ENCODE peak calls at places on chromosome 17, in five cellular contexts. E is H1, R is K562, P is SK-N-SH, V is HepG2. Q is an unnamed sample.

GRCh38 chr17:73189417-73190099 is 3.3 kb upstream of the COG1 start:
- DNase-seq in E (no peak), R (no peak), P (peak), V (peak), Q (no peak)

GRCh38 chr17:82113422-82113821 is 15.4 kb upstream of the FASN start:
- DNase-seq in E (no peak), R (no peak), P (no peak), V (no peak), Q (no peak)

GRCh38 chr17:79192503-79193500 is 118.2 kb downstream of the ENGASE start:
- DNase-seq in E (peak), R (peak), P (no peak), V (no peak), Q (peak)

GRCh38 chr17:50165867-50166517 is at the start of gene SGCA:
- DNase-seq in E (no peak), R (no peak), P (no peak), V (no peak), Q (no peak)

GRCh38 chr17:30318190-30318589 is 15.7 kb downstream of the TMIGD1 start:
- DNase-seq in E (no peak), R (no peak), P (no peak), V (no peak), Q (no peak)

GRCh38 chr17:50027639-50028206 is 28.2 kb upstream of the ITGA3 start:
- DNase-seq in E (no peak), R (peak), P (peak), V (no peak), Q (no peak)

GRCh38 chr17:27544350-27545131 is 86.4 kb upstream of the LGALS9 start:
- DNase-seq in E (no peak), R (peak), P (no peak), V (no peak), Q (peak)

GRCh38 chr17:5973410-5973809 is 96.8 kb upstream of the WSCD1 start:
- DNase-seq in E (no peak), R (no peak), P (no peak), V (no peak), Q (no peak)

GRCh38 chr17:41486809-41487530 is 2.7 kb downstream of the KRT36 start:
- DNase-seq in E (peak), R (peak), P (peak), V (peak), Q (peak)

GRCh38 chr17:41777579-41778188 is 8.8 kb downstream of the JUP start:
- DNase-seq in E (no peak), R (no peak), P (peak), V (peak), Q (no peak)

GRCh38 chr17:63178530-63178929 is 212.5 kb downstream of the TANC2 start:
- DNase-seq in E (no peak), R (no peak), P (no peak), V (no peak), Q (no peak)

GRCh38 chr17:71938340-71939010 is 182.3 kb upstream of the SOX9 start:
- DNase-seq in E (no peak), R (no peak), P (no peak), V (no peak), Q (no peak)

GRCh38 chr17:76537288-76537577 is 276 bp downstream of the CYGB start:
- DNase-seq in E (no peak), R (no peak), P (peak), V (no peak), Q (no peak)

GRCh38 chr17:50101346-50102163 is 6.4 kb downstream of the PDK2 start:
- DNase-seq in E (no peak), R (peak), P (peak), V (no peak), Q (no peak)

GRCh38 chr17:82029391-82029790 is 2.1 kb upstream of the RAC3 start:
- DNase-seq in E (no peak), R (no peak), P (no peak), V (no peak), Q (no peak)

GRCh38 chr17:58245428-58246103 is 7.2 kb downstream of the LPO start:
- DNase-seq in E (no peak), R (no peak), P (no peak), V (peak), Q (no peak)
- TF ChIP-seq GABPA in E (no peak), R (no peak), P (no peak), V (no peak), Q (no peak)

GRCh38 chr17:57751348-57751970 is 6.4 kb upstream of the CCDC182 start:
- DNase-seq in E (no peak), R (no peak), P (no peak), V (peak), Q (peak)

GRCh38 chr17:57751971-57752905 is 7.1 kb upstream of the CCDC182 start:
- DNase-seq in E (no peak), R (no peak), P (peak), V (no peak), Q (peak)

GRCh38 chr17:57749701-57750100 is 4.6 kb upstream of the CCDC182 start:
- DNase-seq in E (no peak), R (no peak), P (no peak), V (no peak), Q (no peak)

GRCh38 chr17:57750930-57751329 is 5.8 kb upstream of the CCDC182 start:
- DNase-seq in E (no peak), R (no peak), P (no peak), V (no peak), Q (no peak)

DNA sequence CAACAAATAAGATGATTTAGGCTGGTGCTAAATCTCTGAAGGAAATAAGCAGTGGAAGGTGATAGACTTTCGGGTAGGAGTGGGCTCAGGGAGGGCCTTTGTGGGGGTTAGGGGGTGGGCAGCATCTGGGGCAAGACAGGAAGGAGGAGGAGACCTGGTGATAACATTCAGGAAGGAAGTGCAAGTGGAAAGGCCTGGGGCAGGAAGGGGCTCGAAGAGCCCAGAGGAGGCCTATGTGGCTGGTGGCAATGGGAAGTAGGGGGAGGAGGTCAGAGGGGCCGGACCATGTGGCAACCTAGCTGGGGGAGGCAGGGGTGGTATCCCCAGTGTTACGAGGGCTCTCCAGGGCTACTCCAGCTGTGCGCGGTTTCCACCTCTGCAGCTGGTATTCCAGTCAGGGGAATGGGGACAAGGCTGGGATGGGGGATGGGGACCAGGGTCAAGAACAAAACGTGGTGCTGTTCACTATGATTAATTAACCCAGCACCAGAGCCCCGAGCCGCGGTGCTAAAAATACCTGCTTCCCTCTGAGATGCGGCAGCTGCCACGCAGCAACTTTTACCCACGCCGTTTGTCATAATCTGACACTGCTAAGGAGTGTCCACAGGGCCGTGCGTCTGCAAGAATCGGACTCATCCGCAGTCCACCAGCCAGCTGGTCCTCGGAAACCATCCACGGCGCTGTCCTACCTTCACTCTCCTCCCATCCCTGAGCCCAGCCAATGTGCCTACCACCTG is 5.2 kb upstream of the CCDC182 start:
- DNase-seq in E (no peak), R (no peak), P (no peak), V (no peak), Q (peak)
- TF ChIP-seq GABPA in E (no peak), R (no peak), P (no peak), V (no peak), Q (no peak)

DNA sequence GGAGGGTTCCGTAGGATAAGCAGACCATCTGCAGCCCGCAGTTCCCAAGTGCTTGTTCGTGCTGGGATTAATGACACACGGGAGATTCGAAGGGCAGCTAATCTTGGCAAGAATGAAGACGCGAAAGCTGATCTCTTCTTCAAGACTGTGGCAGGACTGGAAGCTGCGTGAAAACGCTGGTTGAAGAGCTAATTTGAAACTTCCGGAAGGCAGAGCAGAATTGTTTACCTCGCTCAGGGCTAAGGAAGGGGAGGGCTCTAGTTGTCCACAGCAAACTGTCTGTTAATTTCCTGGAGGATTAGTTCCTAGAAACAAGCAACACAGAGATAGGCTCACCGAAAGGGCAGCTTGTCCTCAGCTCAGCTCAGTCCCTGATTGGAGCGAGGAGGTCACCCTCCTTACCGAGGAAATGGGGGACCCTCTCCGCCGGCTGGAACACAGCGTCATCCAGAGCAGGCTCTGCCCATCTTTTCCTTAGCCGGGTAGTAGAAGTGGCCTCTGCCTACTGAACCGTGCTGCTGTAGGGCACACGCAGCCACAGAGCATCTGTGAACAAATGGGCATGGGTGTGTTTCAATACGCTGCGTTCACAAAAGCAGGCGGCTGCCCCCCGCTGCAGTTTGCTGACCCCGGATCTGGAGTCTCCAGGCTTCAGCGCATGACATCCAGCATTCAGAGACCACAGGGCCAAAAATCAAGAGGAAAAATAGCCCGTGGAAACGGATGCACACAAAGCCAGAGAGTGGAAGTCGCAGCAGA is 16.7 kb upstream of the BAIAP2 start:
- DNase-seq in E (no peak), R (peak), P (no peak), V (no peak), Q (no peak)
- TF ChIP-seq GABPA in E (no peak), R (peak), P (no peak), V (no peak), Q (no peak)

DNA sequence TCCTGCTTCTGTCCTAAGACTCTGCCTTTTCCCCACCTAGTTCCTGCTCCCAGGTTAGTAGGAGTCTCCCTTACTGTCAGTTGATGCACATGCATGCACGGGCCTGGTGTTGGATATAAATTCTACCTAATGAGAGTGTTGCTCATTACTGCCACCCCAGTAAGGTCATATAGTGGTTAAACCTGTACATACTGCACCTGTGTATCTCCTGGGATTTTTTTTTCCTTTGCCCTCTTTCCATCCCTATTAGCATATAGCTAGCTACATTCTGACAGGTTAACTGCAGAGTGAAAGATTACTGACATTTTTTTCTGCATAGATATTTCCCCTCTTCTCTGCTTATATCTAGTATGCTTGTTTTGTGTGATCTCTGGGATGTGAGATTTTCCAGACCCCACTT is 201.5 kb upstream of the PIRT start:
- DNase-seq in E (no peak), R (no peak), P (no peak), V (no peak), Q (no peak)
- TF ChIP-seq GABPA in E (no peak), R (no peak), P (no peak), V (no peak), Q (no peak)

GRCh38 chr17:68509151-68510057 is 2.8 kb upstream of the PRKAR1A start:
- DNase-seq in E (no peak), R (no peak), P (no peak), V (peak), Q (peak)
- TF ChIP-seq GABPA in E (no peak), R (no peak), P (no peak), V (no peak), Q (no peak)

GRCh38 chr17:47231866-47232265 is 21.8 kb upstream of the ITGB3 start:
- DNase-seq in E (no peak), R (no peak), P (no peak), V (no peak), Q (no peak)

GRCh38 chr17:47231334-47231733 is 22.2 kb downstream of the MYL4 start:
- DNase-seq in E (no peak), R (no peak), P (no peak), V (no peak), Q (no peak)

GRCh38 chr17:47230864-47231263 is 21.7 kb downstream of the MYL4 start:
- DNase-seq in E (no peak), R (no peak), P (no peak), V (no peak), Q (no peak)

GRCh38 chr17:47227862-47228261 is 18.7 kb downstream of the MYL4 start:
- DNase-seq in E (no peak), R (no peak), P (no peak), V (no peak), Q (no peak)

DNA sequence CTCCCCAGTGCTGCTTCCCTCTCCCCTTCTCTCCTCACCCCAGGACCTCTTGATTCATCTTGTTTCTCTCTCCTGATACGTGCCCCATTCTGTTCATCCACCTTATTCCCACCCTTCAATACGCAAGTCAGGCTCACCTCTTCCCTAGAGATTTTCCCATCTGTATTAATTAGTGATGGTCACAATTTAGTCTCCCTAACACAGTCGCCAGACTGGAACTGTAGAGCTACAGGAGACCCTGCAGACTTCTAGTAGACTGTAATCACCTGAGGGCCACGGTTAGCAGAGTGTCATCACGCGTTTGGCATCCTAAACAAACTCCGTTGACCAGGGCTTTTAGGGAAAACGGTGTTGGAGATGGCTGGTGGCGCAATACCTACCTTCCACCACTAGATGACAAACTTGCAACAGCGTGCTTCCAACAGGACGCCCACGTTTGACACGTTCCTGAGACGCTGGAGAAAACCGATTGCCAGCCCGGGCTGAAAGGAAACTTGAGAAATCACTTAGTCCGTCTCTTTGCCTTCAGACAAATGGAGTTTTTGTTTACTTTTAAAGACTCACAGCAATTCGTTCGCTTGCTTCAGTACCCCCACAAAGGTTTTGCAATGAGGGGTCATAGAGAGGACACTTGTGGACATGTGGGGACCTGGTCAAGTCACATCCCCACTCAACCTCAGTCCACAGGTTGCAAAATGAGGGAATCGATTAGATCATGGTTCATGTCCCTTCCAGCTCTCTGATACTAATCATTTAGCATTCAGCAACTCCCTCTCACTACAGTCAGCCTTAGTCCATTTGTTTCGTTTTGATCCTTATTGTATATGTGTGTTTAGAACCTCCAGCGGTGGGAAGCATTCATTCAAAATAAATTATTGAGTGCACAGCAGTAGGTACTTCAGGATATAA is 20.6 kb downstream of the MYL4 start:
- DNase-seq in E (peak), R (peak), P (peak), V (peak), Q (peak)
- TF ChIP-seq GABPA in E (no peak), R (no peak), P (no peak), V (no peak), Q (no peak)

GRCh38 chr17:31741371-31741770 is 117.7 kb downstream of the COPRS start:
- DNase-seq in E (no peak), R (no peak), P (no peak), V (no peak), Q (no peak)

GRCh38 chr17:31738488-31738887 is 120.6 kb downstream of the COPRS start:
- DNase-seq in E (no peak), R (no peak), P (no peak), V (no peak), Q (no peak)

GRCh38 chr17:31739300-31739699 is 119.7 kb downstream of the COPRS start:
- DNase-seq in E (no peak), R (no peak), P (no peak), V (no peak), Q (no peak)

GRCh38 chr17:31738067-31738466 is 121.0 kb downstream of the COPRS start:
- DNase-seq in E (no peak), R (no peak), P (no peak), V (no peak), Q (no peak)

GRCh38 chr17:31740611-31741082 is 118.4 kb downstream of the COPRS start:
- DNase-seq in E (no peak), R (no peak), P (no peak), V (no peak), Q (no peak)
- TF ChIP-seq GABPA in E (no peak), R (no peak), P (no peak), V (no peak), Q (no peak)

GRCh38 chr17:35607239-35607817 is 20.2 kb downstream of the AP2B1 start:
- DNase-seq in E (no peak), R (no peak), P (no peak), V (no peak), Q (no peak)
- TF ChIP-seq GABPA in E (no peak), R (no peak), P (no peak), V (no peak), Q (no peak)

DNA sequence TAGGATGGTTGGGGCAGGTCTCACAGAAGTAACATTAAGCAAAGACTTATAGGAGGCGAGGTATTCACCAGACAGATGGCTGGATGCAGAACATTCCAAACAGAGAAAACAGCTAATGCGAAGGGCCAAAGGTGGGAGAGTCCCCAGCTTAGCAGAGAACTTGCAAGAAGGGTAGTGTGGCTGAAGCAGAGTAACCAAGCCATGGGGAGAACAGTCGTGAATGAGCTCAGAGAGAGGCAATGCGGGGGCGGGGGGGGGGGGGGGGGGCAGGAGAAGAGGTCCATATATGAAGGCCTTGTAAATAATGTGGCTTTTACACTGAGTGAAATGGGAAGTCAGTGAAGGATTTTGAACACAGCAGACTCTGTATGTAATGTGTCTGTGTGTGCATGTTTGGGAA is 81.3 kb downstream of the SMG6 start:
- DNase-seq in E (no peak), R (no peak), P (no peak), V (no peak), Q (no peak)
- TF ChIP-seq GABPA in E (no peak), R (no peak), P (no peak), V (no peak), Q (no peak)

GRCh38 chr17:59845595-59846390 is 47.0 kb downstream of the TUBD1 start:
- DNase-seq in E (no peak), R (peak), P (no peak), V (peak), Q (no peak)

GRCh38 chr17:59844884-59845594 is 47.7 kb downstream of the TUBD1 start:
- DNase-seq in E (no peak), R (no peak), P (no peak), V (no peak), Q (no peak)

GRCh38 chr17:59848385-59848668 is 44.4 kb downstream of the TUBD1 start:
- DNase-seq in E (no peak), R (no peak), P (no peak), V (no peak), Q (no peak)

GRCh38 chr17:59848778-59849177 is 44.0 kb downstream of the TUBD1 start:
- DNase-seq in E (no peak), R (no peak), P (no peak), V (peak), Q (no peak)

DNA sequence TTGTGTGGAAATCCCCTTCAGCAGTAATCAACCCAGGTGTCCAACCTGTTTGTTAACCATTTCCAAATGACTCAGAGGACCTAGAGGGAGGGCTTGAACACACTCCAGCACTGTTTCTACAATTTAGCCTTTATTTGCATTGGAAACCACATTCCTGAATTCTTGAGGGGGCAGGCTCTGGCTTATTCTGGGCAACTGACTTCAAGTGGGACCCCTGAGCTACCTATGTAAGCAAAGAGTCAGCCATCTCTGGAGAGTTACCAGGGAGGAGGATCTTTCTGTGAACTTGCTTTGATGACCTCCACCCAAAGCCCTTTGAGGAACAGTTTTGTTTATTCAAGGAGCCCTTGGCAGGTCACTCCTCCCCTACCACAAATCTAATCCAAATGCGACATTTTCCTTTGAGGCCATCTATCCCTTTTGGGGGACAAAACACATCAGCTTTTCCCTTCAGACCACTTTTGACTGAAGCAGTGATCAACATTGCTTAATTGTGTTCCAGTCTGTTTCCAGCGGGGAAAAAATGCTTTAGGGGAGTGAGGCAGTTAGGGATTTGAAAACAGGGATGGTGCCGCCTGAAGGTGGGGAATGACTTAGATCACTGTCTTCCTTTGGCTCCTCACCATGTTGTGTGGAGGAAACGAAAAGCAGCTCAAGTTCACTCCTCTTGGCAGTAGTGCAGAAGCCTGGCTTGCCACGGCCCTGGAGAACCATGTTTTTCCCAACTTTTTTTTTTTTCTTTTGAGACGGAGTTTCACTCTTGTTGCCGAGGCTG is 46.2 kb downstream of the TUBD1 start:
- DNase-seq in E (no peak), R (no peak), P (no peak), V (peak), Q (peak)
- TF ChIP-seq GABPA in E (no peak), R (no peak), P (no peak), V (no peak), Q (no peak)

Q was measured in HL-60.